ENCODE peak calls at places on chromosomes 12 and 14, in seven cellular contexts. X, Q, V, L, C, A and W are unnamed samples.

GRCh38 chr12:23084236-23084995 is 459.4 kb downstream of the ETNK1 start:
- DNase-seq in A (no peak), L (no peak), C (no peak), V (peak), Q (no peak), X (no peak), W (no peak)

GRCh38 chr14:68679746-68680467 is 113.0 kb downstream of the ZFP36L1 start:
- DNase-seq in Q (no peak), V (no peak), C (no peak), X (no peak), A (no peak), L (no peak), W (no peak)

GRCh38 chr14:75070383-75070782 is 942 bp downstream of the ZC2HC1C start:
- DNase-seq in A (no peak), V (peak), Q (no peak), X (no peak), C (no peak), L (no peak), W (no peak)

GRCh38 chr12:4272014-4272975 is 1.3 kb upstream of the CCND2 start:
- DNase-seq in V (peak), A (peak), X (peak), Q (peak), C (peak), L (peak), W (peak)

GRCh38 chr12:27969901-27970390 is 2.6 kb downstream of the PTHLH start:
- DNase-seq in L (peak), Q (peak), C (peak), X (peak), A (peak), V (peak), W (peak)

GRCh38 chr12:88805286-88805685 is 225.0 kb upstream of the KITLG start:
- DNase-seq in X (no peak), L (no peak), V (peak), A (no peak), C (no peak), Q (no peak), W (no peak)

GRCh38 chr12:3896851-3897351 is 23.7 kb upstream of the PARP11 start:
- DNase-seq in X (no peak), V (peak), L (no peak), A (no peak), C (no peak), Q (no peak), W (no peak)

GRCh38 chr14:104799657-104800599 is 973 bp upstream of the ZBTB42 start:
- DNase-seq in V (peak), X (peak), Q (peak), L (peak), A (peak), C (peak), W (peak)

GRCh38 chr12:94386422-94386821 is 73.2 kb downstream of the CEP83 start:
- DNase-seq in L (no peak), X (no peak), Q (no peak), V (peak), A (no peak), C (peak), W (no peak)

GRCh38 chr12:43284441-43284840 is 267.6 kb downstream of the ADAMTS20 start:
- DNase-seq in A (no peak), C (no peak), X (no peak), L (no peak), Q (no peak), V (no peak), W (no peak)

GRCh38 chr12:104522985-104523719 is 66.4 kb downstream of the CHST11 start:
- DNase-seq in A (no peak), Q (no peak), L (no peak), V (peak), X (no peak), C (no peak), W (peak)

GRCh38 chr14:90714811-90715210 is 101.4 kb downstream of the TTC7B start:
- DNase-seq in V (no peak), Q (no peak), C (no peak), X (no peak), A (no peak), L (no peak), W (no peak)

GRCh38 chr14:90093942-90094595 is 32.3 kb downstream of the KCNK13 start:
- DNase-seq in Q (no peak), L (no peak), A (no peak), V (peak), X (no peak), C (no peak), W (no peak)

GRCh38 chr14:68943107-68943506 is 36.0 kb downstream of the ACTN1 start:
- DNase-seq in L (no peak), Q (no peak), X (no peak), V (no peak), A (no peak), C (no peak), W (no peak)

GRCh38 chr12:115639667-115640012 is 637.9 kb downstream of the MED13L start:
- DNase-seq in Q (no peak), C (no peak), X (no peak), V (no peak), L (no peak), A (no peak), W (no peak)

GRCh38 chr12:131913666-131914065 is 15.4 kb upstream of the PUS1 start:
- DNase-seq in Q (no peak), A (no peak), X (no peak), C (no peak), V (no peak), L (no peak), W (no peak)

GRCh38 chr12:92030618-92031017 is 115.0 kb downstream of the BTG1 start:
- DNase-seq in C (peak), Q (no peak), L (no peak), V (peak), X (peak), A (no peak), W (peak)

GRCh38 chr12:124856132-124856841 is 7.4 kb downstream of the SCARB1 start:
- DNase-seq in X (no peak), Q (no peak), V (no peak), C (no peak), L (no peak), A (no peak), W (peak)
- TF ChIP-seq CTCF in X (no peak), Q (no peak), V (no peak), C (no peak), L (peak), A (no peak), W (peak)

GRCh38 chr12:127810026-127810425 is 456.9 kb upstream of the TMEM132C start:
- DNase-seq in V (peak), C (no peak), X (no peak), A (no peak), L (no peak), Q (no peak), W (no peak)
- TF ChIP-seq CTCF in V (no peak), C (no peak), X (no peak), A (no peak), L (no peak), Q (no peak), W (no peak)

GRCh38 chr12:123384318-123384993 is 524 bp downstream of the KMT5A start:
- DNase-seq in V (no peak), A (peak), Q (peak), L (no peak), C (no peak), X (no peak), W (no peak)
- TF ChIP-seq CTCF in V (no peak), A (no peak), Q (no peak), L (no peak), C (no peak), X (no peak), W (no peak)

GRCh38 chr12:26153421-26154154 is 28.8 kb upstream of the BHLHE41 start:
- DNase-seq in L (no peak), C (peak), A (no peak), V (peak), X (no peak), Q (no peak), W (no peak)
- TF ChIP-seq CTCF in L (peak), C (no peak), A (peak), V (peak), X (no peak), Q (no peak), W (no peak)

DNA sequence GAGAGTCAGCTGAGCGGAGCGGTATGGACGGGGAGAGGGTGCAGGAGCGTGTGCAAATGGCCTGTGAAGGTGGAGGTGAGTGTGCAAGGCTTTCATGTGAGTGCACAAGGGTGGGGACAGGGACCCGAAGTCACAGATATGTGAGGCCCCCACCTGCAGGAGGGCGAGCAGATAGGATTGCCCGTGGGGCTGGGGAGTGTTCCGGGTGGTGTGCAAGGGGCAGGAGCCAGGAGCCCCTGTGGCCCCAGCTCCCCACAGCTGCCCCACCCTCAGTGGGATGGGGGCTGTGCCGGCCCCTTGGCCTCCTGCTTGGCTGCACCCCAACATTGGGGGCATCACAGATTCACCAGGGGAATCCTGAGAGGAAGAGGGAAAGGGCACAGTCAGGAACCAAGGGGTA is 5.5 kb upstream of the ZNF384 start:
- DNase-seq in A (no peak), V (no peak), C (no peak), X (no peak), Q (no peak), L (no peak), W (no peak)
- TF ChIP-seq CTCF in A (no peak), V (no peak), C (no peak), X (no peak), Q (no peak), L (no peak), W (no peak)

DNA sequence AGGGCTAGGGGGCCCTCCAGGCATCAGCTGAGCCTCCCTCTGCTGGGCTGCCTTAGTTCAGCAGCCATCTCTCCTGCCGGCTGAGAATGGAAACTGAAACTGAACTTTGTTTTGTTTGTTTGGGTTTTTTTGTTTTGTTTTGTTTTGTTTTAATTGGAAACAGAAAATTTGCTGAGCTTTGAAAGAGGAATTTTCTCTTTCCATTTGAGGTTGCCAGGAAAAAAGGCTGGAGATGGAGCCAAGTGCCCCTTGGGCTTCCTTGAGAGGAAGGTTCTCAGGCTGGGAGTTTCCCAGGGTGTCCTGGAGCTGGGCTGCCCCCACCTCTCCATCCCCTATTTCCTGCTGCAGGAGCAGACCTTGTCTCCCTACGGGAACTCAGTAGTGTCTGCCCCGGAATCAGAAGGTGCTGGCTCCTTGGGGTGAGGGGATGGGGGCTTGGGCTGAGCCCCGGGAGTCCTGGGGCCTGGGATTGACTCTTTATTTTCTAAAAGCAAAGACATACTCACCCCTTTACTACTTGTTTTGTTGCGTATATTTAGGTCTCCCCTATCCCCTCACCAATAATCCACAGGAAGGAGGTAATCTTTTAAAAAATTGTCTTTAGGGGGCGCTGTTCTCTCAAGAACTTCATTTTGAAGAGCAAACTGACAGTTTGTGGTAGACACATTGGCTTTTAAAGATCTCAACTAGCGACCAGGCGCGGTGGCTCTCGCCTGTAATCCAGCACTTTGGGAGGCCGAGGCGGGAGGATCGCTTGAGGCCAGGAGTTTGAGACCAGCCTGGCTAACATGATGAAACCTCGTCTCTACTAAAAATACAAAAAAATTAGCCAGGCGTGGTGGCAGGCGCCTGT is 21.3 kb upstream of the OASL start:
- DNase-seq in X (no peak), Q (no peak), V (peak), L (no peak), A (peak), C (peak), W (peak)
- TF ChIP-seq CTCF in X (peak), Q (peak), V (peak), L (peak), A (peak), C (peak), W (peak)

DNA sequence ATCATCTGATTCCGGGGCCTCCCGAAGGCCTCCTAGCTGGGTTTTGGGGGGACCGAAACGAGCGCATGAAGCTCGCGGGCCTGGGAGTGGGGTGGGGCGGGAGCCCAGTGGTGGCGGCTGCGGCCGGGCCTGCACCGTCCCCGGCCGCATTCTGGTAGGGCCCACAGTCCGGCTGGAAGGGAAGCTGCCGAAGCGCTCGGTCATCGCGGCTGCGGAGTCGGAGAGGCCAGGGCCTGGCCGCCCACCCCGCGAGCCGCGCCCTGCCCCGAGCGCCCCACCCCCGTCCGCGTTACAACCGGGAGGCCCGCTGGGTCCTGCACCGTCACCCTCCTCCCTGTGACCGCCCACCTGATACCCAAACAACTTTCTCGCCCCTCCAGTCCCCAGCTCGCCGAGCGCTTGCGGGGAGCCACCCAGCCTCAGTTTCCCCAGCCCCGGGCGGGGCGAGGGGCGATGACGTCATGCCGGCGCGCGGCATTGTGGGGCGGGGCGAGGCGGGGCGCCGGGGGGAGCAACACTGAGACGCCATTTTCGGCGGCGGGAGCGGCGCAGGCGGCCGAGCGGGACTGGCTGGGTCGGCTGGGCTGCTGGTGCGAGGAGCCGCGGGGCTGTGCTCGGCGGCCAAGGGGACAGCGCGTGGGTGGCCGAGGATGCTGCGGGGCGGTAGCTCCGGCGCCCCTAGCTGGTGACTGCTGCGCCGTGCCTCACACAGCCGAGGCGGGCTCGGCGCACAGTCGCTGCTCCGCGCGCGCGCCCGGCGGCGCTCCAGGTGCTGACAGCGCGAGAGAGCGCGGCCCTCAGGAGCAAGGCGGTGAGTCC is at the start of gene KLC1:
- DNase-seq in X (peak), L (peak), Q (peak), C (peak), A (peak), V (peak), W (peak)
- TF ChIP-seq CTCF in X (no peak), L (no peak), Q (peak), C (no peak), A (no peak), V (no peak), W (no peak)

GRCh38 chr14:53412819-53413664 is 259.9 kb upstream of the DDHD1 start:
- DNase-seq in X (no peak), V (no peak), A (no peak), L (no peak), C (no peak), Q (no peak), W (no peak)
- TF ChIP-seq CTCF in X (no peak), V (peak), A (no peak), L (peak), C (no peak), Q (peak), W (peak)

DNA sequence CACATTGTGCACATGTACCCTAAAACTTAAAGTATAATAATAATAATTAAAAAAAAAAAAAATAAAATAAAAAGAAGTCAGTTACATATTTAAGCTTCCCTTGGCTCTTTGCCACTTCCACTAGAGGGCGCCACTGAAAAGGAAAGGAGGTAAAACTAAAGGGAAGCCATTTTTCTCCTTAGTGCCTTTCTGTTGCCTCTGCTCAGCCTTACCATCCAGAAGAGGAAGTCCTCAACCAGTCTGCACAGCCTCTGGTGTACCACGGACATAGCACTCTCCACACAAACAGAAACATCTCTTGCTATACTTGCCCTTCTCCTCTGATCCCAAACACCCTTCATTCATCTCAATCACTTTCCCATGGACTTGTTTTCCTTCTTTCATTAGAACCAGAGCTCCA is 169.0 kb upstream of the EEA1 start:
- DNase-seq in L (peak), C (peak), Q (no peak), A (no peak), X (peak), V (peak), W (peak)
- TF ChIP-seq CTCF in L (peak), C (no peak), Q (peak), A (peak), X (no peak), V (peak), W (peak)